ENCODE peak calls at places on chromosomes 2 and 18, in eight cellular contexts. O is K562, V is heart left ventricle, Z is IMR-90, W is spleen, Q is body of pancreas, X is adrenal gland, D is stomach. Y is an unnamed sample.

GRCh38 chr2:219912530-219912929 is 285.1 kb downstream of the SLC4A3 start:
- DNase-seq in O (no peak), V (no peak), Z (peak), W (no peak), Q (no peak), X (no peak), D (no peak), Y (no peak)

GRCh38 chr2:16218651-16219050 is 278.3 kb downstream of the MYCN start:
- DNase-seq in O (peak), V (no peak), Z (no peak), W (no peak), Q (peak), X (peak), D (peak), Y (peak)

GRCh38 chr2:172380436-172381274 is 46.7 kb upstream of the ITGA6 start:
- DNase-seq in O (no peak), V (no peak), Z (no peak), W (no peak), Q (peak), X (peak), D (no peak), Y (no peak)

GRCh38 chr2:108910541-108911396 is 78.3 kb downstream of the EDAR start:
- DNase-seq in O (no peak), V (no peak), Z (no peak), W (peak), Q (no peak), X (no peak), D (peak), Y (no peak)

GRCh38 chr18:8400825-8401224 is 208.4 kb upstream of the RAB12 start:
- DNase-seq in O (no peak), V (no peak), Z (no peak), W (no peak), Q (no peak), X (no peak), D (no peak), Y (no peak)

GRCh38 chr2:46876741-46877384 is 38.7 kb downstream of the MCFD2 start:
- DNase-seq in O (peak), V (peak), Z (peak), W (no peak), Q (peak), X (peak), D (peak), Y (no peak)

GRCh38 chr2:85797959-85798358 is 44.2 kb downstream of the ATOH8 start:
- DNase-seq in O (peak), V (peak), Z (peak), W (no peak), Q (no peak), X (peak), D (no peak), Y (no peak)

GRCh38 chr2:198141726-198142125 is 337.3 kb downstream of the PLCL1 start:
- DNase-seq in O (no peak), V (no peak), Z (no peak), W (no peak), Q (no peak), X (no peak), D (no peak), Y (no peak)

GRCh38 chr2:54680397-54681032 is 42.9 kb upstream of the EML6 start:
- DNase-seq in O (no peak), V (no peak), Z (peak), W (no peak), Q (no peak), X (no peak), D (no peak), Y (no peak)

GRCh38 chr18:47775961-47776360 is 154.5 kb downstream of the SMAD2 start:
- DNase-seq in O (peak), V (no peak), Z (peak), W (no peak), Q (no peak), X (peak), D (no peak), Y (no peak)

GRCh38 chr2:203681978-203682377 is 24.5 kb upstream of the CD28 start:
- DNase-seq in O (no peak), V (no peak), Z (no peak), W (no peak), Q (no peak), X (no peak), D (no peak), Y (no peak)

GRCh38 chr2:11446733-11447248 is 19.2 kb downstream of the E2F6 start:
- DNase-seq in O (peak), V (peak), Z (peak), W (no peak), Q (peak), X (peak), D (peak), Y (peak)

GRCh38 chr2:177212895-177213856 is 582 bp downstream of the HNRNPA3 start:
- DNase-seq in O (peak), V (peak), Z (peak), W (peak), Q (peak), X (peak), D (peak), Y (peak)
- TF ChIP-seq POLR2A in O (no peak), V (no peak), Z (peak), W (no peak), Q (no peak), X (no peak), D (no peak), Y (no peak)

DNA sequence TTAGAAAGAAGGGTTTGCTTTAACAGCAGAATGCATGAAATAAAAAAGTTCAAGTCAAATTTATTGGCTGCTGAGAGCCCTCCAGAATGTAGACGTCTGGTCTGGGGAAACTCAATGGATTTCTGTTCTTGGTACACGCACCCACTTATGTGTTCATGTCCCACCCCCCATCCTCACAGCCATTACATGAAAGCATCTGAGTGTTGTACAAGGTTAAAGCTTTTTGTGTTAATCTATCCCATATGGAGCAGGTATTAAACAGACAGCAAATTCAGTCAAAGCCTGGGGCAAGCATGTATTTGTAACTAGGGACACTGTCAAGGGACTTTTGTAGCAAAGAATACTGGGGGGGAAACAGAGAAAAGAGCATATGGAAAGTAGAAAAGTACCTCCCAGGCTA is 219.6 kb downstream of the SOX11 start:
- DNase-seq in O (no peak), V (no peak), Z (no peak), W (no peak), Q (no peak), X (no peak), D (no peak), Y (no peak)
- H3K27ac ChIP-seq in O (no peak), V (no peak), Z (no peak), W (no peak), Q (no peak), X (no peak), D (no peak), Y (no peak)

DNA sequence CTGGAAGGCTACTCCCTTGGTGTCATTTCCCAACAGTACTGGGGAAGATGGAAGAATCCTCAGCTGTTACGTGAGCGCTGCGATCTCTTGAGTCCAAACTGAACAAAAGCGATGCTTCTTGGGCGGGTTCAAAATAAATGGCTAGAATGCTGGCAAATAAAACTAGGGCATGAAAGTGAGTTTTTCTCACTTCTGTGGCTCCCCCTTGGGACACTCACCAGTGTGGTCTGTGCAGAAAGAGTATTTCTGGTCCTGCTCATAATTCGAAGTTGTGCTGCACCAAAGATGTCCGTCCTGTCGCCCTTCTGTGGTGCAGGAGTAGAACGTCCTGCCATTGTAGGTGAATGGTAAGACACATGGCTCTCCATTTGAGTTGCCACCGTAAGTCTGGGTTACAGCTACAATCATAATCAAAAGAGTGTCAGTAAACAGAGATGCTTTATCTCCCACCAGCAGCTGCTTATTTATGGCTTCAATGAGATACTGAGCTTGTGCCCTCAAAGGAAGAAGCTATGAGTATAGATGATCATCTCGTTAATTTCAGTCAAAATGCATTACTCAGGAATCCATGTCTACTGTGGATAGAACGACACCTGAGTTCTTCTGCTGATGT is 11.8 kb downstream of the FN1 start:
- DNase-seq in O (no peak), V (no peak), Z (no peak), W (no peak), Q (no peak), X (no peak), D (no peak), Y (no peak)
- TF ChIP-seq POLR2A in O (no peak), V (no peak), Z (no peak), W (no peak), Q (no peak), X (no peak), D (no peak), Y (no peak)

DNA sequence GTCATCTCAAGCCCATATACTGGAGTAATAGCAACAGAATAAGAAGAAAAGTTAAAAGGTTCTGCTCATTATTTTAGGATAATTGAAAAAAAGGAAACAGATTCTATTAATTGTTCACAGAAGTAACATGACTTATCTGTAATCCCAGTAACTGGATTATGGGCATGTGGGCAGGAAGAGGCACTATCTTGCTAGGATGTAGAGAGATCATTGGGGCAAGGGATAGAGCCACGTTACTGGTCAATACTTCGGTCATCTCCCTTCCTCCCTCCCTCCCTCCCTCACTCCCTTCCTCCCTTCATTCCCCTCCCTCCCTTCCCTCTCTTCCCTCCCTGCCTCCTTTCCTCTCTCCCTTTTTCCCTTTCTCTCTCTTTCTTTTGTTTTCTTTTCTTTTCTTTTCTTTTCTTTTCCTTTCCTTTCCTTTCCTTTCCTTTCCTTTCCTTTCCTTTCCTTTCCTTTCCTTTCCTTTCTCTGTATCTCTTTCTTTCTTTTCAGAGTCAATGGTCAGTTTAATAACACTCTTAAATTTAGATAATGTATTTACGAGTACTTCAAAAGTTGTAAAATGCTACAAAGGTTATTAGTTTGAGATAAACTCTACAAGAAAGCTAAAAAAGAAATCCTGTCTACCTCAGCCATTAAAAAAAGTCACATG is 82.8 kb downstream of the FHOD3 start:
- DNase-seq in O (no peak), V (no peak), Z (no peak), W (no peak), Q (no peak), X (no peak), D (no peak), Y (no peak)
- H3K27ac ChIP-seq in O (no peak), V (peak), Z (no peak), W (no peak), Q (no peak), X (no peak), D (no peak), Y (no peak)

GRCh38 chr18:55587341-55588000 is 521 bp downstream of the TCF4 start:
- DNase-seq in O (peak), V (peak), Z (peak), W (no peak), Q (no peak), X (peak), D (no peak), Y (peak)

GRCh38 chr18:55592106-55592505 is 4.1 kb upstream of the TCF4 start:
- DNase-seq in O (peak), V (no peak), Z (no peak), W (no peak), Q (no peak), X (no peak), D (no peak), Y (no peak)

GRCh38 chr18:55588876-55589595 is 1.0 kb upstream of the TCF4 start:
- DNase-seq in O (no peak), V (no peak), Z (peak), W (no peak), Q (no peak), X (no peak), D (no peak), Y (no peak)

GRCh38 chr18:55588001-55588875 is at the start of gene TCF4:
- DNase-seq in O (peak), V (peak), Z (peak), W (peak), Q (peak), X (peak), D (peak), Y (peak)

GRCh38 chr18:55589625-55590291 is 1.8 kb upstream of the TCF4 start:
- DNase-seq in O (peak), V (peak), Z (peak), W (peak), Q (peak), X (peak), D (peak), Y (peak)
- TF ChIP-seq POLR2A in O (peak), V (no peak), Z (peak), W (peak), Q (peak), X (peak), D (no peak), Y (peak)

DNA sequence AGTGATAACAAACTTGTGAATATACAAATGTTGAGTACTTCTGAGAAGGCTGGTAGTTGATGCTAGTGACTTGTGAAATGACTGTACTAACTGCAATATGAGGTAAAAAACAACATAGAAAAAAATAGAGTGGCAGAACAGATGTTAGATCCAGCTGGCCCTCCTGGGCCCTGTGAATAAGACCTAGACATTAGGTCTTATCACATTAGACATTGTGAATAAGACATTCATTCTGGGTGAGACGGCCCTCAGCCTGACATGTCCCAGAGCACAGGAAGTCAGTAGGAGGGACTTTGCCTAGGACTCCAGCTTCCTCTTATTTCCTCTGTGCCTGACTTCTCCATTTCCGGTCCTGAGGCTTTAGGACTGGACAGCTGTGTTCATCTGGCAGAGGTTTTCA is 22.9 kb downstream of the DOK1 start:
- DNase-seq in O (peak), V (peak), Z (peak), W (no peak), Q (peak), X (peak), D (no peak), Y (no peak)
- H3K27ac ChIP-seq in O (no peak), V (peak), Z (peak), W (no peak), Q (no peak), X (no peak), D (no peak), Y (no peak)

GRCh38 chr2:134227666-134228065 is 26.2 kb upstream of the MGAT5 start:
- DNase-seq in O (no peak), V (no peak), Z (no peak), W (no peak), Q (no peak), X (no peak), D (no peak), Y (no peak)

GRCh38 chr2:134228493-134228903 is 25.4 kb upstream of the MGAT5 start:
- DNase-seq in O (peak), V (no peak), Z (no peak), W (no peak), Q (no peak), X (no peak), D (no peak), Y (no peak)

GRCh38 chr2:134225841-134226240 is 28.0 kb upstream of the MGAT5 start:
- DNase-seq in O (no peak), V (no peak), Z (no peak), W (no peak), Q (no peak), X (no peak), D (no peak), Y (no peak)

GRCh38 chr2:134225173-134225572 is 28.7 kb upstream of the MGAT5 start:
- DNase-seq in O (no peak), V (no peak), Z (peak), W (no peak), Q (no peak), X (no peak), D (no peak), Y (no peak)

DNA sequence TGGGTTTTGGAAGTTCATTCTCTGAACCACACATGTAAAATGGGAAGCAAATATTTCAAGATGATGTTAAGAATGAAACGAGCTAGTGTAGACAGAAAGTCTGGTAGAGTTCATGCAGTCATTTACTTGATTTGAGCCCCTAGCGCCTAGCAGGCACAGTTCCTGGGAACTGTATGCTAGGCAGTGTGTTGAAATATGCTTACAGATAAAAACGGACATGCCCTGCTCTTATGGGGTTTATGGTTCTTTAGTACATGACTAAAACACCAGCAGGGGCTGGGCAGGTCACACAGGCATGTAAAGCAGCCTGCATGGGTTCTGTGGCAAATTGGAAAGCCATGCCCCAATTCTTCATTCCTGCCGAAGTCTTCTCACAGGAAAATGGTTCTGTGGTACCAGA is 27.3 kb upstream of the MGAT5 start:
- DNase-seq in O (no peak), V (no peak), Z (no peak), W (no peak), Q (no peak), X (no peak), D (no peak), Y (no peak)
- TF ChIP-seq POLR2A in O (no peak), V (no peak), Z (no peak), W (no peak), Q (no peak), X (no peak), D (no peak), Y (no peak)

GRCh38 chr2:49585921-49586320 is 431.6 kb upstream of the FSHR start:
- DNase-seq in O (no peak), V (no peak), Z (no peak), W (no peak), Q (no peak), X (no peak), D (no peak), Y (no peak)

GRCh38 chr2:49583010-49583409 is 428.7 kb upstream of the FSHR start:
- DNase-seq in O (no peak), V (no peak), Z (no peak), W (no peak), Q (no peak), X (no peak), D (no peak), Y (no peak)
- H3K27ac ChIP-seq in O (no peak), V (no peak), Z (no peak), W (no peak), Q (no peak), X (no peak), D (no peak), Y (no peak)

GRCh38 chr2:27369471-27370025 is 590 bp downstream of the EIF2B4 start:
- DNase-seq in O (no peak), V (peak), Z (peak), W (no peak), Q (peak), X (peak), D (peak), Y (no peak)

GRCh38 chr2:27372937-27373336 is 2.5 kb downstream of the SNX17 start:
- DNase-seq in O (no peak), V (no peak), Z (no peak), W (no peak), Q (no peak), X (no peak), D (no peak), Y (no peak)

GRCh38 chr2:27370816-27371620 is 602 bp downstream of the SNX17 start:
- DNase-seq in O (peak), V (peak), Z (peak), W (no peak), Q (peak), X (peak), D (no peak), Y (peak)

GRCh38 chr2:27375513-27376099 is 4.9 kb downstream of the ZNF513 start:
- DNase-seq in O (no peak), V (no peak), Z (no peak), W (peak), Q (no peak), X (no peak), D (no peak), Y (no peak)

DNA sequence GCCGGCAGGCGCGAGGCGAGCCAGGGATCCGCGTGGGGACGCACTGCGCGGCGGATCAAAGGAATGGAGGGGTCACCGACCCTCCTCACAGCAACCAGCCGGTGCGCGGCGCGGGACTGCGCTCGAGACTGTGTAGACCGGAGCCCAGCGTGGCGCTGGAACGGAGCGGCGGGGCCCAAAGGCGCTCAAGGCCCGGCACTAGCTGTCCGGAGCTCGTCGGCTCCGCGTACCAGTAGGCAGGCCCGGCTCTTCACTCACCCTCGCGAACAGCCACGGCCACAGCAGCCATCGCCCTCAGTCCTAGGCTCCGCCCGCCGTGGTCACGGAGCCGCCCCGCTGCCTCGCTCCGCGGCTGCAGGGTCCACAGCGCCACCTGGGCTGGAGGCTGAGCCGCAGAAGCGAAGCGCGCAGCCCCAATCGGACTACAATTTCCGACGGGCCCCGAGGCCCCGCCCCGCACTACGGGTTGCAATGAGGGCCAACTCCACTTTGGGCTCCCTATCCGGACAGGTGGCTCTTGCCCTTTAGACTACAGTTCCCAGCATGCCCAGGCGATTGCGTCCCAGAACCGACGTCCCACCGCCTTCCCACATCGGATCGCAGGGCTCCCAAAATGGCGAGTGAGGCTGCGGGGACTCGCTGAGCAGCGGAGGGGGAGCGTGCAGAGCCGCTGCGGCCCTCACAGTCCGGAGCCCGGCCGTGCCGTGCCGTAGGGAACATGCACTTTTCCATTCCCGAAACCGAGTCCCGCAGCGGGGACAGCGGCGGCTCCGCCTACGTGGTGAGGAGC is at the start of the genes EIF2B4 and SNX17:
- DNase-seq in O (peak), V (peak), Z (peak), W (peak), Q (peak), X (peak), D (peak), Y (peak)
- TF ChIP-seq POLR2A in O (peak), V (no peak), Z (peak), W (peak), Q (peak), X (peak), D (no peak), Y (peak)